ENCODE peak calls at places on chromosome X, in nine cellular contexts. U is neural progenitor cell, V is dorsolateral prefrontal cortex, M is brain microvascular endothelial cell, G is A549, B is uterus, T is cardiac muscle cell, P is lung, J is GM12865. C is an unnamed sample.

GRCh38 chrX:42195506-42195905 is 272.2 kb upstream of the CASK start:
- DNase-seq in U (peak), V (no peak), M (no peak), G (no peak), B (no peak), T (peak), P (no peak), J (no peak), C (no peak)

GRCh38 chrX:11792461-11793421 is 34.7 kb downstream of the MSL3 start:
- DNase-seq in U (no peak), V (peak), M (no peak), G (no peak), B (no peak), T (no peak), P (no peak), J (peak), C (no peak)

GRCh38 chrX:54494970-54495813 is 842 bp downstream of the FGD1 start:
- DNase-seq in U (peak), V (no peak), M (no peak), G (no peak), B (peak), T (peak), P (no peak), J (no peak), C (no peak)

GRCh38 chrX:46444011-46444410 is 101.2 kb downstream of the ZNF674 start:
- DNase-seq in U (no peak), V (no peak), M (peak), G (no peak), B (no peak), T (peak), P (no peak), J (no peak), C (peak)

GRCh38 chrX:46184749-46185148 is 360.5 kb downstream of the ZNF674 start:
- DNase-seq in U (no peak), V (no peak), M (no peak), G (no peak), B (no peak), T (no peak), P (no peak), J (no peak), C (no peak)

GRCh38 chrX:34918091-34918736 is 24.4 kb upstream of the FAM47B start:
- DNase-seq in U (no peak), V (no peak), M (peak), G (peak), B (no peak), T (no peak), P (no peak), J (no peak), C (no peak)

GRCh38 chrX:337331-337831 is 18.8 kb upstream of the GTPBP6 start:
- DNase-seq in U (no peak), V (no peak), M (no peak), G (no peak), B (no peak), T (no peak), P (no peak), J (no peak), C (no peak)

GRCh38 chrX:68915778-68916177 is 87.0 kb downstream of the EFNB1 start:
- DNase-seq in U (no peak), V (no peak), M (no peak), G (no peak), B (no peak), T (no peak), P (no peak), J (no peak), C (no peak)

GRCh38 chrX:73398185-73398914 is 48.5 kb upstream of the CDX4 start:
- DNase-seq in U (no peak), V (no peak), M (no peak), G (no peak), B (no peak), T (no peak), P (no peak), J (no peak), C (no peak)

GRCh38 chrX:68703369-68703768 is 55.9 kb downstream of the STARD8 start:
- DNase-seq in U (no peak), V (no peak), M (no peak), G (no peak), B (no peak), T (no peak), P (no peak), J (no peak), C (no peak)

GRCh38 chrX:50638123-50638522 is 167.5 kb upstream of the DGKK start:
- DNase-seq in U (no peak), V (no peak), M (no peak), G (no peak), B (peak), T (no peak), P (no peak), J (no peak), C (no peak)

GRCh38 chrX:42678133-42678532 is 99.8 kb downstream of the PPP1R2C start:
- DNase-seq in U (no peak), V (no peak), M (peak), G (no peak), B (no peak), T (no peak), P (no peak), J (no peak), C (no peak)

GRCh38 chrX:24423960-24424359 is 41.1 kb upstream of the PDK3 start:
- DNase-seq in U (no peak), V (no peak), M (no peak), G (no peak), B (peak), T (no peak), P (no peak), J (no peak), C (no peak)

GRCh38 chrX:39309018-39309620 is 507.9 kb downstream of the MID1IP1 start:
- DNase-seq in U (no peak), V (peak), M (peak), G (no peak), B (peak), T (no peak), P (no peak), J (peak), C (no peak)

GRCh38 chrX:147917700-147918694 is 6.3 kb downstream of the FMR1 start:
- DNase-seq in U (no peak), V (no peak), M (no peak), G (no peak), B (no peak), T (no peak), P (no peak), J (peak), C (no peak)

GRCh38 chrX:112877771-112878173 is 37.1 kb upstream of the AMOT start:
- DNase-seq in U (peak), V (no peak), M (no peak), G (no peak), B (no peak), T (no peak), P (no peak), J (peak), C (no peak)

GRCh38 chrX:118637997-118638396 is 89.4 kb upstream of the IL13RA1 start:
- DNase-seq in U (peak), V (no peak), M (no peak), G (no peak), B (no peak), T (no peak), P (no peak), J (no peak), C (no peak)

GRCh38 chrX:155857561-155857960 is 23.6 kb upstream of the VAMP7 start:
- DNase-seq in U (no peak), V (no peak), M (no peak), G (no peak), B (no peak), T (no peak), P (no peak), J (peak), C (no peak)

GRCh38 chrX:8981742-8982141 is 52.2 kb downstream of the FAM9B start:
- DNase-seq in U (peak), V (no peak), M (no peak), G (no peak), B (no peak), T (peak), P (no peak), J (peak), C (no peak)

GRCh38 chrX:24301060-24301459 is 12.8 kb downstream of the SUPT20HL2 start:
- DNase-seq in U (no peak), V (no peak), M (no peak), G (no peak), B (no peak), T (no peak), P (no peak), J (no peak), C (no peak)

GRCh38 chrX:73827406-73827805 is 264.4 kb downstream of the CHIC1 start:
- DNase-seq in U (no peak), V (no peak), M (no peak), G (no peak), B (no peak), T (no peak), P (no peak), J (no peak), C (no peak)

GRCh38 chrX:65838674-65839073 is 171.2 kb downstream of the MSN start:
- DNase-seq in U (no peak), V (no peak), M (no peak), G (no peak), B (no peak), T (no peak), P (no peak), J (no peak), C (no peak)

DNA sequence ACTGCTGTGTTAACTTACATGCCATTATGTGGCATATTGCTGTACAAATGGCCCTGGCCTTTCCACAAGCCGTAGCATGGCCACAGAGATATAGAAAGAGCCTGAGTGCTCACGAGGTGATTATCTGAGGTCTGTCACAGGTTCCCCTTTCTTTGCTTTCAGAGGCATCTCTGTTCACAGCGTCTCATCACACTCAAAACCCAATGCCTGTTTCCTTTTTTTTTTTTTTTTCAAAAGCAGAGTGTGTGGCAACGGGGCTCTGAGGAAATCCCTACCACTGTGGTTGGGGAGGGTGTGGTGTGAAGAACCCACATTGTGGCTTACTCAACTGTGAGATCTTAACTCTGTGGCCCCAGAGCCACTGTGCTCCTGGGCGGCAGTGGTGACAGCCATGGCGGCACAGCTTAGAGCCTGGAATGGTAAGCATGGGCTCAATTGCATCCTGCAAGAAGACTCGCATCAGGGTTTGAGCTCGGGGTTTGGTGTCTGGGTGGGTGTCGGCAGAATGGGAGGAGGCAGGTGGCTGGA is 30.8 kb downstream of the RTL5 start:
- DNase-seq in U (no peak), V (no peak), M (no peak), G (no peak), B (no peak), T (no peak), P (peak), J (peak), C (no peak)
- H3K4me3 ChIP-seq in U (no peak), V (no peak), M (no peak), G (no peak), B (no peak), T (no peak), P (no peak), J (no peak), C (no peak)

GRCh38 chrX:29090811-29091210 is 503.6 kb downstream of the IL1RAPL1 start:
- DNase-seq in U (peak), V (no peak), M (no peak), G (no peak), B (no peak), T (peak), P (no peak), J (no peak), C (no peak)
- TF ChIP-seq CTCF in U (peak), V (peak), M (peak), G (peak), B (no peak), T (peak), P (no peak), J (peak), C (peak)

GRCh38 chrX:109859673-109860072 is 126.6 kb upstream of the ACSL4 start:
- DNase-seq in U (no peak), V (no peak), M (no peak), G (no peak), B (no peak), T (no peak), P (no peak), J (no peak), C (no peak)

GRCh38 chrX:109856974-109857373 is 123.9 kb upstream of the ACSL4 start:
- DNase-seq in U (peak), V (no peak), M (no peak), G (peak), B (no peak), T (peak), P (no peak), J (peak), C (no peak)

GRCh38 chrX:109858602-109859341 is 125.7 kb upstream of the ACSL4 start:
- DNase-seq in U (no peak), V (no peak), M (no peak), G (no peak), B (no peak), T (peak), P (no peak), J (no peak), C (no peak)

GRCh38 chrX:109855501-109855900 is 122.4 kb upstream of the ACSL4 start:
- DNase-seq in U (no peak), V (no peak), M (no peak), G (no peak), B (no peak), T (no peak), P (no peak), J (no peak), C (no peak)

DNA sequence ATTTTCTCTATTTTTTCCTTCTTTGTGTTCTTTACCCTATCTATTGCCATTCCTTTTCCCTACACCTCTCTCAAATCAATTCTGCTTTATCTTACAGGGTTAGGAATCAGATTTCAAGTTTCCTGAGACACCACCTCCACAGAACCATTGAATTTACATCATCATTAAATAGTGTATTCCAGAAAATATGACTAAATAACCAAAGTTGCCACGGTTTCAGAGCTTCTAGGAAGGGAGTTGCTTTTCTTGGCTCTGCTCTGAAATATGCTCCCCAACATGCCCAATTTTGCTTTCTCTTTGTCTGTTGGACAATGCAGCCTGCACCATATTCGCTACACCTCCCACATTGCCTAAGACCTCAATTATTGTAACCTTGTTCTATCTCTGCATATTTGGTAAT is 124.8 kb upstream of the ACSL4 start:
- DNase-seq in U (no peak), V (no peak), M (no peak), G (no peak), B (no peak), T (no peak), P (no peak), J (no peak), C (no peak)
- H3K4me3 ChIP-seq in U (no peak), V (no peak), M (no peak), G (no peak), B (no peak), T (no peak), P (no peak), J (no peak), C (no peak)

DNA sequence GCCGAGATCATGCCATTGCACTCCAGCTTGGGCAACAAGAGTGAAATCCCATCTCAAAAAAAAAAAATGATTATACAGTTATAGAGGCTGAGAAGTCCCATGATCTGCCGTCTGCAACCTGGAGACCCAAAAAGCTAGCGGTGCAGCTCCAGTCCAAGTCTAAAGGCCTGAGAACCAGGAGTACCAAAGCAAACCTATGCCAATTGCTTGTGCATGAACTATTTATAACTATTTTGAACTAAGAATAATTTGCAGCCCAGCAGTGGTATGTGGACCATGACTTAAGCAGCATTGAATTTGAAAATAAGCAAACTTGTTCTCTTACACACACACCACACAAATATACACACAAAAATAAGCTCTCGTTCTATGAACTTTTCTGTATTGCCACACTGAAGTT is 51.8 kb downstream of the TASL start:
- DNase-seq in U (no peak), V (no peak), M (no peak), G (no peak), B (no peak), T (no peak), P (no peak), J (no peak), C (no peak)
- TF ChIP-seq CTCF in U (no peak), V (no peak), M (no peak), G (no peak), B (no peak), T (no peak), P (no peak), J (no peak), C (no peak)